ENCODE peak calls at places on chromosomes 6 and 20, in four cellular contexts. One of them, this sample, is unnamed.

GRCh38 chr6:109446072-109446471 is 5.5 kb downstream of the SMPD2 start:
- DNase-seq in mammary epithelial cell: no peak
- DNase-seq in choroid plexus epithelial cell: no peak
- DNase-seq in psoas muscle: no peak
- DNase-seq in this sample: no peak

GRCh38 chr6:150208606-150209352 is 65.9 kb downstream of the PPP1R14C start:
- DNase-seq in mammary epithelial cell: no peak
- DNase-seq in psoas muscle: no peak
- DNase-seq in choroid plexus epithelial cell: no peak
- DNase-seq in this sample: no peak

GRCh38 chr6:57177545-57178225 is 5.6 kb downstream of the BAG2 start:
- DNase-seq in mammary epithelial cell: no peak
- DNase-seq in choroid plexus epithelial cell: no peak
- DNase-seq in psoas muscle: peak; percentile 44
- DNase-seq in this sample: peak; percentile 69

GRCh38 chr6:146336200-146336599 is 207.4 kb upstream of the RAB32 start:
- DNase-seq in psoas muscle: no peak
- DNase-seq in choroid plexus epithelial cell: peak; percentile 55
- DNase-seq in mammary epithelial cell: no peak
- DNase-seq in this sample: no peak

GRCh38 chr6:121686611-121687023 is 251.2 kb downstream of the GJA1 start:
- DNase-seq in psoas muscle: no peak
- DNase-seq in mammary epithelial cell: no peak
- DNase-seq in choroid plexus epithelial cell: no peak
- DNase-seq in this sample: no peak

GRCh38 chr6:45132059-45132458 is 196.1 kb upstream of the RUNX2 start:
- DNase-seq in mammary epithelial cell: no peak
- DNase-seq in psoas muscle: no peak
- DNase-seq in choroid plexus epithelial cell: peak; percentile 36
- DNase-seq in this sample: peak; percentile 35

GRCh38 chr20:5524886-5525285 is 208.1 kb upstream of the PROKR2 start:
- DNase-seq in psoas muscle: no peak
- DNase-seq in mammary epithelial cell: no peak
- DNase-seq in choroid plexus epithelial cell: peak; percentile 21
- DNase-seq in this sample: peak; percentile 9

GRCh38 chr20:45822863-45823262 is 4.2 kb downstream of the TNNC2 start:
- DNase-seq in mammary epithelial cell: peak; percentile 47
- DNase-seq in psoas muscle: no peak
- DNase-seq in choroid plexus epithelial cell: peak; percentile 41
- DNase-seq in this sample: peak; percentile 27

GRCh38 chr6:141123497-141123896 is 1009.2 kb upstream of the GJE1 start:
- DNase-seq in psoas muscle: no peak
- DNase-seq in mammary epithelial cell: no peak
- DNase-seq in choroid plexus epithelial cell: no peak
- DNase-seq in this sample: no peak

GRCh38 chr6:170243791-170244291 is 47.0 kb downstream of the DLL1 start:
- DNase-seq in psoas muscle: no peak
- DNase-seq in choroid plexus epithelial cell: peak; percentile 26
- DNase-seq in mammary epithelial cell: no peak
- DNase-seq in this sample: no peak

GRCh38 chr6:40733290-40733689 is 146.1 kb upstream of the LRFN2 start:
- DNase-seq in mammary epithelial cell: no peak
- DNase-seq in choroid plexus epithelial cell: peak; percentile 63
- DNase-seq in psoas muscle: no peak
- DNase-seq in this sample: no peak

GRCh38 chr6:101595276-101595675 is 201.8 kb downstream of the GRIK2 start:
- DNase-seq in psoas muscle: no peak
- DNase-seq in choroid plexus epithelial cell: peak; percentile 17
- DNase-seq in mammary epithelial cell: no peak
- DNase-seq in this sample: no peak

GRCh38 chr6:105499928-105500327 is 97.0 kb upstream of the PREP start:
- DNase-seq in mammary epithelial cell: peak; percentile 77
- DNase-seq in choroid plexus epithelial cell: no peak
- DNase-seq in psoas muscle: no peak
- DNase-seq in this sample: no peak

GRCh38 chr20:53738945-53739798 is 145.5 kb upstream of the ZNF217 start:
- DNase-seq in psoas muscle: no peak
- DNase-seq in choroid plexus epithelial cell: peak; percentile 12
- DNase-seq in mammary epithelial cell: no peak
- DNase-seq in this sample: peak; percentile 29

GRCh38 chr6:133701633-133702331 is 187.1 kb upstream of the TCF21 start:
- DNase-seq in mammary epithelial cell: no peak
- DNase-seq in psoas muscle: no peak
- DNase-seq in choroid plexus epithelial cell: peak; percentile 53
- DNase-seq in this sample: no peak

GRCh38 chr6:142984386-142984785 is 39.4 kb upstream of the HIVEP2 start:
- DNase-seq in mammary epithelial cell: no peak
- DNase-seq in choroid plexus epithelial cell: no peak
- DNase-seq in psoas muscle: no peak
- DNase-seq in this sample: peak; percentile 39

GRCh38 chr20:48209102-48209501 is 423.8 kb upstream of the SULF2 start:
- DNase-seq in psoas muscle: no peak
- DNase-seq in choroid plexus epithelial cell: no peak
- DNase-seq in mammary epithelial cell: no peak
- DNase-seq in this sample: no peak

DNA sequence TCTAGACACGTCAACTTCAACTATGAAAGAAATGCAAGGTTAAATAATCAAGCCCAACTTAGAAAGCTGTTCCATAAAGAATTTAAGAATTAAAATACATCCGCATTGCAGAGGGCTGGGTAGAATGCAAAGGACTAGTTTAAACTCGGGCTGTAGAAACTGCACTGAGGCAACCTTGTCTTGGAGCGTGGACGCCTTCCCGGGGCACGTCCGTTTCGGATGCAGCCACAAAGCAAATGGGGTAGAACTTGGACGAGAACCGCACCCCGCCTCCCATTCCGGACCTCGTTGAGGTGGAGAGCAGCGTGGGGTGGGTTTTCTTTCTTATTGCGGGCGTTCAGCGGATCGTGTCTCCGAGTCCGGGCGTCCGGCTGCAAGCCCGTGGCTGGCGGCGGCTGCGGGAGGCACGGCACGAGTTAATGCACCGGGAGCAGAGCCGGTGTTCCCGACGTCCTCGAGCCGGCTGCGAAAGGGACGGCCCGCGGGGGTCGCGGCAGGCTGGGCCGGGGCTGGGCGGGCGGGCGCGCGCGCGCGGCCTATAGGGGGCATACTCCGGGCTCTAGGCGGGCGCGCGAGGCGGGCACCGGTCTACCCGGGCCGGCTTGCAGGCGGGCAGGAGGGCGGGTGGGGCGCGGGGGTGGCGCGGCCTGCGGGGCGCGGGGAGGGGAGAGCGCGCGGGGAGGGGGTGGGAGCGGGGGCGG is 2.0 kb downstream of the JARID2 start:
- DNase-seq in choroid plexus epithelial cell: peak; percentile 73
- DNase-seq in psoas muscle: peak; percentile 60
- DNase-seq in mammary epithelial cell: peak; percentile 58
- DNase-seq in this sample: peak; percentile 50
- TF ChIP-seq CTCF in choroid plexus epithelial cell: peak; percentile 1
- TF ChIP-seq CTCF in psoas muscle: peak; percentile 44
- TF ChIP-seq CTCF in mammary epithelial cell: no peak
- TF ChIP-seq CTCF in this sample: no peak

GRCh38 chr6:871503-871902 is 178.6 kb upstream of the EXOC2 start:
- DNase-seq in mammary epithelial cell: no peak
- DNase-seq in psoas muscle: no peak
- DNase-seq in choroid plexus epithelial cell: no peak
- DNase-seq in this sample: no peak

GRCh38 chr6:867378-867777 is 174.4 kb upstream of the EXOC2 start:
- DNase-seq in psoas muscle: no peak
- DNase-seq in mammary epithelial cell: no peak
- DNase-seq in choroid plexus epithelial cell: no peak
- DNase-seq in this sample: no peak

GRCh38 chr6:866316-866715 is 173.4 kb upstream of the EXOC2 start:
- DNase-seq in mammary epithelial cell: no peak
- DNase-seq in psoas muscle: no peak
- DNase-seq in choroid plexus epithelial cell: no peak
- DNase-seq in this sample: no peak

GRCh38 chr6:865846-866245 is 172.9 kb upstream of the EXOC2 start:
- DNase-seq in psoas muscle: no peak
- DNase-seq in mammary epithelial cell: no peak
- DNase-seq in choroid plexus epithelial cell: no peak
- DNase-seq in this sample: no peak

DNA sequence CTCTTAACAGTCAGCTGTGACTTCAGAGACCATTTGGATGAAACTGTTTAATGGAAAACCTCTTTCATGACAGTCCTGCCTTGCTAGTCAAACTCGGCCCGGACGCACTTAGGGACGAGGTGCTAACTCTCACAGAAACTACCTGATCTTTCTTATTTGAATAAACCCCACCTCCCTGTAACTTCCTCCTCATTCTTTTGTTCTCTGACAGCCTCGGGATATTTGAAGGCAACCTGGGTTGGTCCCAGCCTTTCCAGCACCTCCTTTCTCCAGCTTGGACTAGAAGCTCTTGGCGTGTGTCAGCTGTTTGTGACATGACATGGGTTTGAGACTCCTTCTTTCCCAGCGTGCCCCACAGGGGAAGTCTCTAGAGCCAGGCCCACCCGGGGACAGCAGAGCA is 175.3 kb upstream of the EXOC2 start:
- DNase-seq in psoas muscle: no peak
- DNase-seq in choroid plexus epithelial cell: no peak
- DNase-seq in mammary epithelial cell: no peak
- DNase-seq in this sample: no peak
- H3K4me3 ChIP-seq in psoas muscle: no peak overlapping the region
- H3K4me3 ChIP-seq in choroid plexus epithelial cell: no peak overlapping the region
- H3K4me3 ChIP-seq in mammary epithelial cell: no peak overlapping the region
- H3K4me3 ChIP-seq in this sample: no peak overlapping the region

GRCh38 chr6:32153835-32154513 is at the start of gene PPT2:
- DNase-seq in psoas muscle: peak; percentile 93
- DNase-seq in mammary epithelial cell: peak; percentile 72
- DNase-seq in choroid plexus epithelial cell: peak; percentile 98
- DNase-seq in this sample: peak; percentile 90
- TF ChIP-seq CTCF in psoas muscle: no peak
- TF ChIP-seq CTCF in mammary epithelial cell: no peak
- TF ChIP-seq CTCF in choroid plexus epithelial cell: no peak
- TF ChIP-seq CTCF in this sample: no peak

GRCh38 chr20:17568972-17569471 is 853 bp upstream of the DSTN start:
- DNase-seq in mammary epithelial cell: peak; percentile 96
- DNase-seq in choroid plexus epithelial cell: peak; percentile 89
- DNase-seq in psoas muscle: peak; percentile 77
- DNase-seq in this sample: peak; percentile 98
- H3K4me3 ChIP-seq in mammary epithelial cell: peak overlapping the region; percentile 46
- H3K4me3 ChIP-seq in choroid plexus epithelial cell: peak overlapping the region; percentile 90
- H3K4me3 ChIP-seq in psoas muscle: peak overlapping the region; percentile 84
- H3K4me3 ChIP-seq in this sample: peak overlapping the region; percentile 63

GRCh38 chr6:27312950-27313271 is 838 bp upstream of the POM121L2 start:
- DNase-seq in choroid plexus epithelial cell: no peak
- DNase-seq in psoas muscle: no peak
- DNase-seq in mammary epithelial cell: no peak
- DNase-seq in this sample: no peak
- TF ChIP-seq CTCF in choroid plexus epithelial cell: no peak
- TF ChIP-seq CTCF in psoas muscle: no peak
- TF ChIP-seq CTCF in mammary epithelial cell: no peak
- TF ChIP-seq CTCF in this sample: no peak

GRCh38 chr20:44187054-44187762 is at the start of gene JPH2:
- DNase-seq in choroid plexus epithelial cell: peak; percentile 64
- DNase-seq in psoas muscle: peak; percentile 71
- DNase-seq in mammary epithelial cell: peak; percentile 83
- DNase-seq in this sample: peak; percentile 92

GRCh38 chr20:44186674-44187053 is 324 bp downstream of the JPH2 start:
- DNase-seq in psoas muscle: no peak
- DNase-seq in choroid plexus epithelial cell: no peak
- DNase-seq in mammary epithelial cell: no peak
- DNase-seq in this sample: no peak

GRCh38 chr20:44185574-44185973 is 1.4 kb downstream of the JPH2 start:
- DNase-seq in choroid plexus epithelial cell: no peak
- DNase-seq in psoas muscle: no peak
- DNase-seq in mammary epithelial cell: no peak
- DNase-seq in this sample: no peak

GRCh38 chr20:44187763-44188709 is 1.0 kb upstream of the JPH2 start:
- DNase-seq in choroid plexus epithelial cell: peak; percentile 39
- DNase-seq in mammary epithelial cell: peak; percentile 27
- DNase-seq in psoas muscle: no peak
- DNase-seq in this sample: peak; percentile 80

GRCh38 chr20:44186201-44186600 is 787 bp downstream of the JPH2 start:
- DNase-seq in psoas muscle: peak; percentile 21
- DNase-seq in mammary epithelial cell: no peak
- DNase-seq in choroid plexus epithelial cell: no peak
- DNase-seq in this sample: no peak
- H3K4me3 ChIP-seq in psoas muscle: peak overlapping the region; percentile 84
- H3K4me3 ChIP-seq in mammary epithelial cell: peak overlapping the region; percentile 55
- H3K4me3 ChIP-seq in choroid plexus epithelial cell: no peak overlapping the region
- H3K4me3 ChIP-seq in this sample: peak overlapping the region; percentile 70

DNA sequence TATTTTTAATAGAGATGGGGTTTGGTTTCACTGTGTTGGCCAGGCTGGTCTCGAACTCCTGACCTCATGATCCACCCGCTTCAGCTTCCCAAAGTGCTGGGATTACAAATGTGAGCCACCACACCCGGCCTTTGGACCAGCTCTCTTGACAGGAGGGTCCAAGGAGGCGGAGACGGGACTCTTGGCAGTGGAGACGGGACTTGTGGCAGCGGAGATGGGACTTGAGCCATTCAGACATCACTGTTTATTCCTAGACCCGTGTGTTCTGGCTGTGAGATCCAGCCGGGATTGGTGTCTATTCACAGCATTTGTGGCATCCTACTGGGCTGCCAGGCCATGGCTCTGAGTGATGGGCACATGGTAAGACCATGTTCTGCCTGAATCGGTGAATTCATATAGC is 25.6 kb downstream of the PRPF6 start:
- DNase-seq in psoas muscle: no peak
- DNase-seq in choroid plexus epithelial cell: no peak
- DNase-seq in mammary epithelial cell: no peak
- DNase-seq in this sample: no peak
- TF ChIP-seq CTCF in psoas muscle: no peak
- TF ChIP-seq CTCF in choroid plexus epithelial cell: no peak
- TF ChIP-seq CTCF in mammary epithelial cell: no peak
- TF ChIP-seq CTCF in this sample: no peak

DNA sequence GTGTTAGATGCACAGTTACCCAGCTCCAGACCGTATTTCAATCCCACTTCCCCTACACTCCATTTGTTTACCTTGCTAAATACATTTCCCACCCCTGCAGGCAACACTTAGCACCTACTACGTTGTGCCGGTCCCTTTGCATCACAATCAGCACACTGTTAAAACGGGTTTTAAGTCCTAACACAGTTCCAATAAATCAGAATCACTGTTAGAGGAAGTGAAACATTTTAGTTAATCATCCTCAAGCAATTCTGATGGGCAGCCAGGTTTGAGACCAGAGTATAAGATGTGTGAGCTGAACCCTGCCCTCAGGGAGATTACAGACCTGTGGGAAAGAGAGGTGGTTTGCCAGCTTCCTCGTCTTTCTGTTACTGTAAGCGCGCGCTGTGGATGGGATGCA is 3.0 kb downstream of the ZCCHC3 start:
- DNase-seq in choroid plexus epithelial cell: no peak
- DNase-seq in psoas muscle: no peak
- DNase-seq in mammary epithelial cell: no peak
- DNase-seq in this sample: no peak
- H3K4me3 ChIP-seq in choroid plexus epithelial cell: peak overlapping the region; percentile 92
- H3K4me3 ChIP-seq in psoas muscle: peak overlapping the region; percentile 99
- H3K4me3 ChIP-seq in mammary epithelial cell: no peak overlapping the region
- H3K4me3 ChIP-seq in this sample: peak overlapping the region; percentile 97

This sample was measured in AG10803.